ENCODE peak calls at places on chromosome 17, in seven cellular contexts. G is H1, S is mesendoderm, N is H9, B is IMR-90, L is mesenchymal stem cell, K is trophoblast cell. U is an unnamed sample.

GRCh38 chr17:19979917-19980770 is 2.5 kb upstream of the AKAP10 start:
- DNase-seq in G (no peak), S (no peak), N (peak), B (no peak), L (no peak), K (no peak), U (no peak)

GRCh38 chr17:27423651-27424050 is 32.6 kb upstream of the KSR1 start:
- DNase-seq in G (no peak), S (no peak), N (no peak), B (peak), L (no peak), K (no peak), U (no peak)

GRCh38 chr17:65278050-65278819 is 141.1 kb downstream of the RGS9 start:
- DNase-seq in G (no peak), S (peak), N (peak), B (peak), L (peak), K (peak), U (peak)

GRCh38 chr17:68868708-68869107 is 86.5 kb downstream of the ABCA8 start:
- DNase-seq in G (no peak), S (no peak), N (no peak), B (peak), L (peak), K (no peak), U (no peak)

GRCh38 chr17:75892556-75893224 is 4.1 kb downstream of the TRIM65 start:
- DNase-seq in G (no peak), S (no peak), N (peak), B (no peak), L (no peak), K (no peak), U (no peak)

GRCh38 chr17:17919169-17920107 is 52.8 kb downstream of the TOM1L2 start:
- DNase-seq in G (no peak), S (peak), N (peak), B (peak), L (peak), K (peak), U (peak)

GRCh38 chr17:48575673-48576478 is 2.3 kb downstream of the HOXB4 start:
- DNase-seq in G (no peak), S (no peak), N (no peak), B (peak), L (peak), K (no peak), U (no peak)

GRCh38 chr17:58870747-58871146 is 115.1 kb downstream of the PPM1E start:
- DNase-seq in G (no peak), S (peak), N (no peak), B (no peak), L (no peak), K (no peak), U (no peak)

GRCh38 chr17:73782641-73783381 is 138.6 kb upstream of the SDK2 start:
- DNase-seq in G (no peak), S (peak), N (peak), B (no peak), L (no peak), K (peak), U (no peak)

GRCh38 chr17:43667506-43668438 is 6.0 kb upstream of the MEOX1 start:
- DNase-seq in G (no peak), S (no peak), N (no peak), B (peak), L (no peak), K (peak), U (no peak)

DNA sequence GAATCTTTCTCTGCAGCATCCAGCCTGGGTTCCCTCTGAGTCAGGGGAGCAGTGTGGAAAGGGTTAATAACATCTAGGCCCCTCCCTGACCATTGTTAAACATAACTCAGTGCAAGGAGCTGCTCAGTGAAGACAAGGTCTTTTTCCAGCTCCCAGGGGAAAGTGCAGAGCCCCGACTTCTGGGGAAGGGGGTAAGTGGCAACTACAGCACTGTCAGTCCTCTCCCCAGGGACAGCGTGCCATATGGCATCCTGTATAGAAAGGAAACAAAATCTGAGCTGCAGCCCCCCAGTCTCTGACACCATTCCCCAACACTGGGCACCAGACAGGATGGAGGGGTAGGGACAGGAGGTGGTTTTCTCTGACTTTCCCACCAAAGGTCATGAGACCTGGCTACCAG is 7.8 kb downstream of the MRPL27 start:
- DNase-seq in G (no peak), S (no peak), N (no peak), B (no peak), L (no peak), K (no peak), U (no peak)
- H2BK5ac ChIP-seq in G (no peak), S (no peak), N (no peak), B (no peak), L (no peak), K (no peak), U (no peak)

GRCh38 chr17:29642171-29642611 is 19.5 kb upstream of the CORO6 start:
- DNase-seq in G (no peak), S (no peak), N (no peak), B (no peak), L (no peak), K (no peak), U (no peak)
- H3K4me2 ChIP-seq in G (no peak), S (no peak), N (no peak), B (no peak), L (no peak), K (no peak), U (no peak)

GRCh38 chr17:82201498-82201910 is 11.1 kb downstream of the CCDC57 start:
- DNase-seq in G (no peak), S (no peak), N (no peak), B (no peak), L (no peak), K (no peak), U (no peak)

GRCh38 chr17:82203920-82204319 is 8.7 kb downstream of the CCDC57 start:
- DNase-seq in G (no peak), S (no peak), N (no peak), B (no peak), L (no peak), K (no peak), U (no peak)

GRCh38 chr17:82204831-82205719 is 7.6 kb downstream of the CCDC57 start:
- DNase-seq in G (no peak), S (no peak), N (no peak), B (peak), L (peak), K (peak), U (no peak)

GRCh38 chr17:82200743-82201497 is 11.7 kb downstream of the CCDC57 start:
- DNase-seq in G (no peak), S (no peak), N (no peak), B (no peak), L (peak), K (no peak), U (no peak)

DNA sequence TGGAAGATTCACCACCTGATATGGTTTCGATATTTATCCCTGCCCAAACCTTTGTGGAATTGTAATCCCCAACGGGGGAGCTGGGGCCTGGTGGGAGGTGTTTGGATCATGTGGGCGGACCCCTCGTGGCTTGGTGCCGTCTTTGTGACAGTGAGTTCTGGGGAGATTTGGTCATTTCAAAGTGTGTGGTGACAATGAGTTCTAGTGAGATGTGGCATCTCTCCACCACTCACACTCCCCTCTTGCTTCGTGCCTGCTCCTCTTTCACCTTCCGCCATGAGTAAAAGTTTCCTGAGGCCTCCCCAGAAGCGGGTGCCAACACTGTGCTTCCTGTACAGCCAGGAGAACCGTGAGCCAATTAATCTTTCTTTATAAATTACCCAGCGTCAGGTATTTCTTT is 9.7 kb downstream of the CCDC57 start:
- DNase-seq in G (no peak), S (no peak), N (no peak), B (no peak), L (no peak), K (no peak), U (no peak)
- H2BK5ac ChIP-seq in G (no peak), S (no peak), N (no peak), B (no peak), L (no peak), K (no peak), U (no peak)

GRCh38 chr17:42642377-42642776 is 16.7 kb upstream of the TUBG2 start:
- DNase-seq in G (no peak), S (no peak), N (peak), B (no peak), L (no peak), K (no peak), U (peak)

DNA sequence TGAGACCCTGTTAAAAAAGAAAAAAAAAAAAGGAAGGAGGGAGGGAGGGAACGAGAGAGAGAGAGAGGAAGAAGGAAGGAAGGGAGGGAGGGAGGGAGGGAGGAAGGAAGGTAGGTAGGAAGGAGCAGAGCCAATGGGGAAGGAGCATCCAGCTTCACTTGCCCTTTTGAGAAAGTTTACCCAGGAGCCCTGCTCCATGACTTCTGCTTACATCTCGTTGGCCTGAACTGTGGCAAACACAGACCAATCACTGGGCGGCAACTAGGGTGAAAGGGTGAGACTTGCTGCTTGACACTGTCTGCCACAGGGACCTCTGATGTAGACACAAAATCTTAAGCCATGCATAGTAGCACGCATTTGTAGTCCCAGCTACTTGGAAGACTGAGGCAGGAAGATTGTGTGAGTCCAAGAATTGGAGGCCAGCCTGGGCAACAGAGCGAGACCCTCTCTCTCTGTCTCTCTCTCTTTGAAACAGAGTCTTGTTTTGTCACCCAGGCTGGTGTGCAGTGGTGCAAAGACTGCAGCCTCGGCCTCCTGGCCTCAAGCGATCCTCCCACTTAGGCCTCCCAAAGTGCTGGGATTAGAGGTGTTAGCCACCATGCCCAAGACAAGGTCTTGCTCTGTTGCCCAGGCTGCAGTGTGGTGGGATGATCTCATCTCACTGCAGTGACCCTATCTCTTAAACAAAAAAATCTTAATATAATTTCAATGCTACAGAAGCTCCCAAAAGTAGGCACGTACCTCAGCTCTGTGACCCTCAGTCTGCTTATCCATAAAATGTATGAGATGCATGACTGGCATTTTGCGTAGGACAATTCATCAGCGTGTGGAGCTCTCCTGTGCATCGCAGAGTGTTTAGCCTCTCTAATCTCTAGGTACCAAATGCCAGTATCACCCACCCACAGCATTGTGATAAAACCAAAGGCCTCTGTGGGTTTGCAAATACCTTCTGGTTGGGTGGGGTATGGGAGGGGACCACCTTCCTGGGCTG is 19.3 kb upstream of the TUBG2 start:
- DNase-seq in G (no peak), S (no peak), N (no peak), B (no peak), L (no peak), K (no peak), U (no peak)
- H3K4me2 ChIP-seq in G (no peak), S (no peak), N (no peak), B (no peak), L (no peak), K (no peak), U (no peak)

GRCh38 chr17:40529991-40530390 is 28.6 kb upstream of the TNS4 start:
- DNase-seq in G (no peak), S (no peak), N (no peak), B (no peak), L (no peak), K (peak), U (no peak)
- H2BK5ac ChIP-seq in G (no peak), S (no peak), N (no peak), B (peak), L (no peak), K (no peak), U (no peak)

GRCh38 chr17:47279062-47279801 is 25.6 kb downstream of the ITGB3 start:
- DNase-seq in G (no peak), S (peak), N (no peak), B (peak), L (peak), K (peak), U (no peak)

GRCh38 chr17:47277921-47278320 is 24.3 kb downstream of the ITGB3 start:
- DNase-seq in G (no peak), S (no peak), N (no peak), B (peak), L (no peak), K (no peak), U (no peak)

GRCh38 chr17:47276868-47277267 is 23.2 kb downstream of the ITGB3 start:
- DNase-seq in G (no peak), S (peak), N (peak), B (peak), L (peak), K (peak), U (no peak)

GRCh38 chr17:47280072-47280811 is 26.6 kb downstream of the ITGB3 start:
- DNase-seq in G (no peak), S (no peak), N (no peak), B (peak), L (peak), K (no peak), U (no peak)

DNA sequence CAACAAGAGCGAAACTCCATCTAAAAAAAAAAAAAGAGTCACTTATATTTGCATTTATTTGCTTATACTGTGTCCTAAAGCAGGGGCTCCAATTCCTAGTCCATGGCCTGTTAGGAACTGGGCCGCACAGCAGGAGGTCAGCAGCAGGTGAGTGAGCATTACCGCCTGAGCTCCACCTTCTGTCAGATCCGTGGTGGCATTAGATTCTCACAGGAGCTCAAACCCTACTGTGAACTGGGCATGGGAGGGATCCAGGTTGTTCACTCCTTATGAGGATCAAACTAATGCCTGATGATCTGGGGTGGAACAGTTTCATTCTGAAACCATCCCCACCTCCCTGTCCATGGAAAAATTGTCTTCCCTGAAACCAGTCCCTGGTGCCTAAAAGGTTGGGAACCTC is 24.9 kb downstream of the ITGB3 start:
- DNase-seq in G (no peak), S (no peak), N (no peak), B (no peak), L (no peak), K (no peak), U (no peak)
- H3K4me2 ChIP-seq in G (no peak), S (no peak), N (no peak), B (no peak), L (no peak), K (no peak), U (no peak)

DNA sequence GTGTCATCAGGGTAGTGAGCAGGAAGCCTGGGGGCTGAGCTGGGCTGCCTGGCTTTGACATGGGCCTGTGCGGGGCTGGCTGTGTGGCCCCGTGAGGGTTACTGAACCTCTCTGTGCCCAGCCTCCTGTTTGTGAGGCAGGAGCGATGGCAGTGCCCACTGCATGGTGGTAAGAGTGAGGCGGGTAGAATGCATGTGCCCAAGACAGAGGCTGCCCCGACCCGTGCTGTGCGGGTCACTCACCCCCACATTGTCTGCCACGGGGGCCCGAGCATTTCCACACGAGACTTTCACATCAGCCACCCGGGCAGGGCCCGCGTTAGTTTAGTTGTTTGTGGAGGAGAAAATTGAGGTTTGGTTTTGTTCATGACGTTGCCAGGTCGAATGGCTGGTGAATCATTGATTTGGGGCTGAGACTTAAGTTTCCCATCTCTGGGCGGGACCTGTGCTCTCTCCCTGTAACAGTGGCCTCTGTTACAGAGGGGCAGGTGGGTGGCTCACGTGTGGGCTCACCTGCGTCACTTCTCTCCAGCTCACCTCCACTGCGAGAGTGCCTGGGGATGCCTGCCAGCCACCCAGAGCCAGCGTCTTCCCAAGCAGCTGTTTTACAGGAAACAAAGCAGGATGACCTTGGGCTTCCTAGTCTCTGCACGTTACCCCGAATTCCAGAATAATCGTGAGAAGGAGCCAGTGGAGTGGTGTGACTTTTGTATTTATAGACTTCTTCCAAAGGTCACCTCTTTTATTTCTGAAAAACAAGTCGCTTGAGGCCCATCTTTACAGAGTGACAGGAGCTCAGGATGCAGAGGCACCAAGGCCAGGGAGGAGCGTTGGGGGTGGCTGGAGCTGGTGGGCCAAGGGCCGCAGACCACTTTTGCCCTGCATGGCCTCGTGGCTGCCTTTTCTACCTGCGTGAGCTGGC is 150.6 kb downstream of the RPTOR start:
- DNase-seq in G (no peak), S (no peak), N (no peak), B (no peak), L (no peak), K (no peak), U (no peak)
- H2BK5ac ChIP-seq in G (peak), S (no peak), N (no peak), B (peak), L (no peak), K (no peak), U (peak)

GRCh38 chr17:21368545-21369246 is 7.5 kb upstream of the KCNJ12 start:
- DNase-seq in G (no peak), S (no peak), N (no peak), B (no peak), L (no peak), K (no peak), U (no peak)
- H3K4me2 ChIP-seq in G (no peak), S (no peak), N (no peak), B (no peak), L (no peak), K (no peak), U (no peak)

DNA sequence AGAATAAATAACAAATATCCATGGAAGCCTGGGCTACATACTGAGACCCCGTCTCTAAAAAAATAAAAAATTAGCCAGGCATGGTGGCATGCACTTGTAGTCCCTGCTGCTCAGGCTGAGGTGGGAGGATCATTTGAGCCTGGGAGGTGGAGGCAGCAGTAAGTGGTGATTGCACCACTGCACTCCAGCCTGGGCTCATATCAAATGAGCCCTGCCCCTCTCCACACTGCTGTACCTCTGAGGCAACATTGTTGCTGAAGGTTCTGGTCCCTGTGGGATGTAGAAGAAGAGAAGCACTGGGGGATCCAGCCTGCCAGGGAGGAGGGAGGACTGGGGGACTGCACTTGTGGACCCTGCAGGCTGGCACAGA is 11.4 kb upstream of the ARHGAP23 start:
- DNase-seq in G (no peak), S (no peak), N (no peak), B (no peak), L (no peak), K (no peak), U (no peak)
- H2BK5ac ChIP-seq in G (peak), S (no peak), N (no peak), B (no peak), L (no peak), K (no peak), U (no peak)